ENCODE peak calls at places on chromosomes 7 and 10, in eight cellular contexts. J is uterus; E is stimulated activated CD8-positive, alpha-beta memory T cell treated with anti-CD3 and anti-CD28 coated beads, Interleukin-15, amount 100 ng/mL, for 24 hours; M is activated CD8-positive, alpha-beta memory T cell treated with anti-CD3 and anti-CD28 coated beads for 1 hour; F is bronchial epithelial cell; T is naive thymus-derived CD8-positive, alpha-beta T cell; Q is aorta; U is neuronal stem cell. V is an unnamed sample.

GRCh38 chr10:70055550-70055949 is 2.9 kb downstream of the MACROH2A2 start:
- DNase-seq in J (no peak), E (no peak), M (no peak), F (peak; percentile 64), T (no peak), Q (no peak), U (no peak), V (no peak)

GRCh38 chr7:143367972-143368371 is 5.5 kb upstream of the FAM131B start:
- DNase-seq in J (no peak), E (no peak), M (no peak), F (peak; percentile 79), T (no peak), Q (peak; percentile 42), U (no peak), V (no peak)

GRCh38 chr7:6479067-6479466 is 31.3 kb upstream of the DAGLB start:
- DNase-seq in J (no peak), E (no peak), M (no peak), F (no peak), T (no peak), Q (no peak), U (no peak), V (no peak)

GRCh38 chr7:97771576-97771975 is 39.7 kb downstream of the TAC1 start:
- DNase-seq in J (no peak), E (no peak), M (no peak), F (no peak), T (no peak), Q (no peak), U (no peak), V (no peak)

GRCh38 chr10:52644678-52645434 is 127.7 kb downstream of the MBL2 start:
- DNase-seq in J (no peak), E (no peak), M (no peak), F (peak; percentile 49), T (no peak), Q (no peak), U (peak; percentile 23), V (no peak)

GRCh38 chr7:7331523-7331922 is 149.2 kb downstream of the C1GALT1 start:
- DNase-seq in J (no peak), E (no peak), M (no peak), F (no peak), T (no peak), Q (no peak), U (no peak), V (no peak)

GRCh38 chr7:18900236-18900635 is 217.2 kb downstream of the TWIST1 start:
- DNase-seq in J (no peak), E (no peak), M (no peak), F (no peak), T (no peak), Q (no peak), U (no peak), V (no peak)

GRCh38 chr10:104127411-104127810 is 5.4 kb downstream of the SFR1 start:
- DNase-seq in J (no peak), E (no peak), M (no peak), F (no peak), T (no peak), Q (no peak), U (peak; percentile 8), V (no peak)

GRCh38 chr10:107075117-107075516 is 89.4 kb downstream of the SORCS1 start:
- DNase-seq in J (no peak), E (no peak), M (no peak), F (no peak), T (no peak), Q (no peak), U (no peak), V (no peak)

GRCh38 chr7:129363-130221 is 62.8 kb upstream of the FAM20C start:
- DNase-seq in J (no peak), E (no peak), M (no peak), F (no peak), T (no peak), Q (no peak), U (no peak), V (no peak)

GRCh38 chr10:130804281-130804680 is 507.2 kb downstream of the TCERG1L start:
- DNase-seq in J (no peak), E (no peak), M (no peak), F (no peak), T (no peak), Q (no peak), U (no peak), V (no peak)

GRCh38 chr10:29326886-29327789 is 38.3 kb downstream of the LYZL1 start:
- DNase-seq in J (no peak), E (no peak), M (no peak), F (no peak), T (no peak), Q (no peak), U (no peak), V (no peak)

GRCh38 chr10:44244745-44245600 is 139.9 kb downstream of the CXCL12 start:
- DNase-seq in J (no peak), E (no peak), M (no peak), F (no peak), T (no peak), Q (no peak), U (no peak), V (no peak)